ENCODE peak calls at places on chromosomes 11 and 22, in seven cellular contexts. Q is fibroblast of pulmonary artery, B is BJ, R is cardiac fibroblast, D is dorsolateral prefrontal cortex, K is DMS79, H is NCI-H345. T is an unnamed sample.

GRCh38 chr11:123654566-123655081 is at the start of gene SCN3B:
- DNase-seq in Q (peak), B (no peak), R (peak), D (peak), K (peak), H (peak), T (peak)

GRCh38 chr11:10392680-10393079 is 62.4 kb upstream of the AMPD3 start:
- DNase-seq in Q (no peak), B (no peak), R (no peak), D (no peak), K (no peak), H (no peak), T (no peak)

GRCh38 chr11:11427185-11427944 is 74.3 kb upstream of the CSNK2A3 start:
- DNase-seq in Q (no peak), B (no peak), R (no peak), D (no peak), K (no peak), H (peak), T (no peak)

GRCh38 chr11:6674198-6674597 is 8.9 kb downstream of the MRPL17 start:
- DNase-seq in Q (no peak), B (no peak), R (no peak), D (no peak), K (no peak), H (no peak), T (no peak)

GRCh38 chr22:27620367-27621154 is 181.0 kb downstream of the MN1 start:
- DNase-seq in Q (no peak), B (no peak), R (no peak), D (no peak), K (no peak), H (no peak), T (no peak)

GRCh38 chr11:124754309-124754708 is 2.3 kb upstream of the VSIG2 start:
- DNase-seq in Q (no peak), B (no peak), R (no peak), D (no peak), K (no peak), H (no peak), T (no peak)

GRCh38 chr11:59878482-59878881 is at the start of gene OOSP3:
- DNase-seq in Q (no peak), B (no peak), R (no peak), D (no peak), K (no peak), H (no peak), T (no peak)

GRCh38 chr11:65501005-65501529 is 2.2 kb downstream of the MALAT1 start:
- DNase-seq in Q (no peak), B (no peak), R (no peak), D (no peak), K (no peak), H (no peak), T (no peak)

GRCh38 chr22:45526263-45526662 is 23.6 kb downstream of the FBLN1 start:
- DNase-seq in Q (no peak), B (no peak), R (no peak), D (no peak), K (no peak), H (no peak), T (no peak)

GRCh38 chr22:44733426-44734106 is 18.8 kb upstream of the ARHGAP8 start:
- DNase-seq in Q (no peak), B (no peak), R (no peak), D (no peak), K (no peak), H (no peak), T (no peak)

GRCh38 chr22:19841641-19842385 is 12.9 kb downstream of the GNB1L start:
- DNase-seq in Q (no peak), B (no peak), R (no peak), D (no peak), K (no peak), H (no peak), T (no peak)

GRCh38 chr22:49600452-49600847 is 227.2 kb downstream of the BRD1 start:
- DNase-seq in Q (no peak), B (no peak), R (no peak), D (no peak), K (no peak), H (no peak), T (no peak)

GRCh38 chr11:60344146-60344545 is 17.1 kb downstream of the MS4A6E start:
- DNase-seq in Q (no peak), B (no peak), R (no peak), D (no peak), K (no peak), H (no peak), T (no peak)

GRCh38 chr11:2382927-2383822 is 6.1 kb downstream of the CD81 start:
- DNase-seq in Q (peak), B (no peak), R (peak), D (no peak), K (no peak), H (no peak), T (peak)

GRCh38 chr11:6438979-6439571 is 1.7 kb downstream of the HPX start:
- DNase-seq in Q (peak), B (no peak), R (peak), D (peak), K (no peak), H (peak), T (peak)

GRCh38 chr11:63142459-63142858 is 1.6 kb downstream of the SLC22A24 start:
- DNase-seq in Q (no peak), B (no peak), R (no peak), D (no peak), K (no peak), H (no peak), T (no peak)

GRCh38 chr11:35141538-35141937 is 2.6 kb downstream of the CD44 start:
- DNase-seq in Q (no peak), B (no peak), R (no peak), D (peak), K (no peak), H (no peak), T (peak)

GRCh38 chr11:18669211-18669593 is 29.4 kb upstream of the TMEM86A start:
- DNase-seq in Q (no peak), B (no peak), R (peak), D (no peak), K (no peak), H (no peak), T (no peak)

GRCh38 chr11:119891392-119891791 is 162.4 kb upstream of the NECTIN1 start:
- DNase-seq in Q (no peak), B (no peak), R (no peak), D (peak), K (no peak), H (no peak), T (peak)

GRCh38 chr11:61532136-61533038 is 23.8 kb downstream of the LRRC10B start:
- DNase-seq in Q (peak), B (no peak), R (peak), D (no peak), K (peak), H (peak), T (no peak)

GRCh38 chr11:33379931-33380330 is 122.8 kb downstream of the HIPK3 start:
- DNase-seq in Q (no peak), B (no peak), R (no peak), D (no peak), K (no peak), H (no peak), T (no peak)

GRCh38 chr11:17613428-17613962 is 66.4 kb downstream of the OTOG start:
- DNase-seq in Q (no peak), B (no peak), R (no peak), D (no peak), K (no peak), H (no peak), T (peak)

GRCh38 chr22:30340911-30341685 is 14.4 kb upstream of the TBC1D10A start:
- DNase-seq in Q (no peak), B (no peak), R (no peak), D (peak), K (no peak), H (no peak), T (peak)

GRCh38 chr11:32838505-32839274 is 9.0 kb downstream of the PRRG4 start:
- DNase-seq in Q (peak), B (no peak), R (peak), D (no peak), K (no peak), H (peak), T (no peak)

GRCh38 chr22:32469799-32470212 is 4.8 kb upstream of the FBXO7 start:
- DNase-seq in Q (peak), B (peak), R (peak), D (peak), K (no peak), H (no peak), T (peak)

GRCh38 chr22:31830721-31831070 is 76.9 kb downstream of the DEPDC5 start:
- DNase-seq in Q (no peak), B (no peak), R (no peak), D (no peak), K (no peak), H (no peak), T (no peak)

GRCh38 chr11:78929092-78929905 is 354.6 kb upstream of the NARS2 start:
- DNase-seq in Q (no peak), B (no peak), R (no peak), D (no peak), K (no peak), H (no peak), T (no peak)

GRCh38 chr22:17476838-17477237 is 86.5 kb upstream of the SLC25A18 start:
- DNase-seq in Q (peak), B (no peak), R (peak), D (no peak), K (no peak), H (no peak), T (no peak)

GRCh38 chr11:36030707-36031365 is 87.0 kb downstream of the LDLRAD3 start:
- DNase-seq in Q (peak), B (peak), R (peak), D (no peak), K (no peak), H (no peak), T (no peak)

GRCh38 chr22:48301421-48301820 is 1526.3 kb downstream of the BRD1 start:
- DNase-seq in Q (no peak), B (no peak), R (no peak), D (no peak), K (peak), H (no peak), T (no peak)

GRCh38 chr11:24855951-24856350 is 359.1 kb downstream of the LUZP2 start:
- DNase-seq in Q (no peak), B (no peak), R (no peak), D (no peak), K (no peak), H (no peak), T (no peak)